ENCODE peak calls at places on chromosomes 12 and 14, in seven cellular contexts. A, N, Q, C, H, X and I are unnamed samples. For H3K9me3 and H3K4me1, the result is how much of the 10 kb centered on the place peaks cover.

GRCh38 chr14:61609885-61610284 is 85.4 kb upstream of the HIF1A start:
- DNase-seq in H (no peak), X (no peak), N (no peak), C (no peak), Q (no peak), A (no peak), I (no peak)

GRCh38 chr14:76584271-76584702 is 177.0 kb upstream of the VASH1 start:
- DNase-seq in X (no peak), N (no peak), C (no peak), H (no peak), A (no peak), Q (peak), I (no peak)

GRCh38 chr12:89346741-89347324 is 5.5 kb downstream of the DUSP6 start:
- DNase-seq in X (no peak), N (no peak), A (no peak), C (no peak), H (no peak), Q (peak), I (no peak)

GRCh38 chr12:103093499-103094106 is 136.1 kb downstream of the ASCL1 start:
- DNase-seq in Q (no peak), A (no peak), X (no peak), N (no peak), H (no peak), C (no peak), I (no peak)

GRCh38 chr12:112714166-112714565 is 77.4 kb upstream of the RPH3A start:
- DNase-seq in N (no peak), A (no peak), Q (no peak), X (no peak), C (no peak), H (no peak), I (no peak)

GRCh38 chr14:26935733-26936132 is 337.9 kb upstream of the NOVA1 start:
- DNase-seq in A (no peak), N (no peak), Q (no peak), C (no peak), X (no peak), H (no peak), I (no peak)

GRCh38 chr12:4250691-4251090 is 22.9 kb upstream of the CCND2 start:
- DNase-seq in N (no peak), A (no peak), C (no peak), X (no peak), H (no peak), Q (no peak), I (no peak)

GRCh38 chr14:73755434-73756014 is 41.3 kb upstream of the PNMA1 start:
- DNase-seq in X (no peak), N (no peak), A (no peak), C (no peak), Q (no peak), H (no peak), I (no peak)

GRCh38 chr12:55188974-55189556 is 31.8 kb upstream of the OR10A7 start:
- DNase-seq in Q (peak), X (no peak), N (peak), H (no peak), A (peak), C (no peak), I (no peak)

GRCh38 chr14:39977198-39977597 is 545.0 kb upstream of the FBXO33 start:
- DNase-seq in N (no peak), H (no peak), C (no peak), X (no peak), A (no peak), Q (no peak), I (no peak)

GRCh38 chr14:92500491-92500941 is 13.1 kb upstream of the RIN3 start:
- DNase-seq in C (no peak), X (no peak), A (no peak), H (peak), Q (no peak), N (no peak), I (no peak)

GRCh38 chr12:63068857-63069442 is 82.1 kb downstream of the AVPR1A start:
- DNase-seq in H (no peak), X (no peak), C (no peak), A (peak), N (no peak), Q (no peak), I (no peak)

GRCh38 chr14:24817638-24818053 is 183.7 kb upstream of the GZMB start:
- DNase-seq in C (no peak), H (no peak), N (no peak), X (no peak), A (no peak), Q (no peak), I (no peak)

GRCh38 chr12:105201389-105201788 is 34.6 kb downstream of the APPL2 start:
- DNase-seq in H (no peak), Q (no peak), X (no peak), C (no peak), A (no peak), N (no peak), I (no peak)

GRCh38 chr12:102478416-102479098 is 1.8 kb downstream of the IGF1 start:
- DNase-seq in N (peak), Q (no peak), A (no peak), C (no peak), H (no peak), X (peak), I (no peak)

GRCh38 chr14:97456497-97456896 is 659.3 kb downstream of the VRK1 start:
- DNase-seq in Q (no peak), A (no peak), X (no peak), H (no peak), C (no peak), N (no peak), I (no peak)

GRCh38 chr12:68175566-68176033 is 16.1 kb upstream of the IFNG start:
- DNase-seq in A (no peak), Q (no peak), C (peak), N (peak), H (no peak), X (peak), I (no peak)

GRCh38 chr12:130439250-130439649 is 101.6 kb downstream of the PIWIL1 start:
- DNase-seq in A (no peak), Q (no peak), X (no peak), N (no peak), H (no peak), C (no peak), I (no peak)

GRCh38 chr12:130438711-130439110 is 101.0 kb downstream of the PIWIL1 start:
- DNase-seq in H (peak), A (no peak), Q (no peak), N (no peak), X (no peak), C (no peak), I (peak)

GRCh38 chr12:130441771-130442760 is 104.4 kb downstream of the PIWIL1 start:
- DNase-seq in H (no peak), X (no peak), C (no peak), A (no peak), N (no peak), Q (no peak), I (no peak)

GRCh38 chr12:130438243-130438620 is 100.5 kb downstream of the PIWIL1 start:
- DNase-seq in N (no peak), H (peak), Q (no peak), X (no peak), C (no peak), A (no peak), I (no peak)

DNA sequence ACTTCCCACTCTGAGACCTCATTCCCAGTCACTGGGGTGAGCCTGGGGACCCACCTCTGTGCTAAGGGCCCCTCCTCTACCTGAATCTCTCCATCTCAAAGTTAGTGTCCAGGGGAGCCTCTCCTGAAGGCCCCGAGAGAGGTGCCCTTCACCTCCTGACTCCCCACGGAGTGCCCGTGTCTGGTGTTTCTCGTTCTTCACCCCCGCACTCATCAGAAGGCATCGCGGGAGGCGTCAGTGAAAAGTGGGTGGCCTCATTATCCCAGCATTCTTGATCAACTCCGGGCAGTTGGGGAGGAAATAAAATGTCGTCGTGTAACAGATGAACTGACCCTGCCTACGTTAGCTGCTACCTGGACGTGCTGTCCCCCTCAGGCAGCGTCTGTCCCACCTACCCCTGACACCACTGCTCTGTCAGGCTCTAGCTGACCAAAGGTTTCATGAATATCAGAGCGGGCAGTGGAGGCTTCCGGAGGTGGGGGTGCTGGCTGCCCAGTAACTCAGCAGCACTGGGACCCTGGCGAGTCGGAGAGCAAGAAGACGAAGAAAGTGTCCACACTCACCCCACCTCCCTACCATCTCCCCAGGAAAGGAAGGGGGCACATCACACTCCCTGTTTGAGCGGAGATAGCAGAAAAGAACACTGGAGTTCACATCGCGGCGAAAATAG is 102.9 kb downstream of the PIWIL1 start:
- DNase-seq in Q (no peak), A (no peak), H (peak), X (no peak), N (no peak), C (no peak), I (no peak)
- H3K9me3 ChIP-seq in Q (under half), A (under half), H (under half), X (under half), N (under half), C (under half), I (under half)

GRCh38 chr12:26283046-26283445 is 87.7 kb downstream of the SSPN start:
- DNase-seq in X (no peak), Q (no peak), C (no peak), N (no peak), A (no peak), H (no peak), I (no peak)

GRCh38 chr12:26282339-26282945 is 87.1 kb downstream of the SSPN start:
- DNase-seq in X (no peak), A (no peak), N (no peak), Q (no peak), H (no peak), C (no peak), I (no peak)

GRCh38 chr12:26279908-26280307 is 84.5 kb downstream of the SSPN start:
- DNase-seq in N (no peak), A (no peak), C (no peak), H (no peak), X (no peak), Q (no peak), I (no peak)

GRCh38 chr12:26280869-26281268 is 85.5 kb downstream of the SSPN start:
- DNase-seq in C (no peak), A (no peak), H (no peak), X (no peak), N (no peak), Q (no peak), I (no peak)

DNA sequence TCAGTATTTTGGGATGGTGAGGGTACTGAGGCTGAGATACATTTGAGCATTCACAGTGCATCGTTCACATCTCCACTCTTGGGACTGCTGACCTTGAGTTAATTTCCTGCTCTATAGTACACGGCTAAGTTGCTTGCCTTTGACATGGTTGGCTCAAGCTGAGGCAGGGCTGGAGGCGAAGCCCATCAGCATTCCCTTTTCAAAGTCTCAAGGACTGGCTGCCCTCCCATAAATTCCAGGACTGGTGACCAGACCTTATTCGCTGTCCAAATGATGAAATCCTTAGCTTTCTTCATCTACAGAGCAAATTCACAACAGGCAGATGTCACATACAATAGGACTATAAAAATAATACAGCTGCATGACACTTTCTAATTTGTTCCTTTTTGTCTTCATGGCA is 85.9 kb downstream of the SSPN start:
- DNase-seq in H (no peak), N (no peak), C (no peak), Q (no peak), A (no peak), X (no peak), I (peak)
- H3K4me1 ChIP-seq in H (under half), N (under half), C (under half), Q (under half), A (under half), X (under half), I (under half)

DNA sequence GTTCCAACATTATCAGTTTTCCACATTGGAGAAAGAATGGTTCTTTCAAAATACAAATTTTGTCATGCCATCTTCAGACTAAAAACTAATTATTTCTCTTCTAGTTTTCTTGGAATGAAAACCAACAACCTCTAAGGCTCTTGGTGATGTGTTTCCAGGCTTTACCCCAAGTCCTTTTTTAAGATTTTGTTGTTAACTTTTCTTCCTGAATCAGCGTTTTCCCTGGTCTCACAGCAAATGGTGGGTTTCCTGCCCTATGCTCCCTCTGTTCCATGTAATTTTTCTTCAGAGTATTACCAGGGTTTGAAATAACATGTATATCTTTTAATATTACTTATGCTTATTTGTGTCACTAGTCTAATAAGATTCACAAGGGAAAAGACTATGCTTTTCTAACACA is 1311.9 kb downstream of the LRFN5 start:
- DNase-seq in Q (no peak), A (no peak), N (no peak), X (no peak), C (no peak), H (no peak), I (no peak)
- H3K9me3 ChIP-seq in Q (under half), A (under half), N (under half), X (under half), C (under half), H (under half), I (under half)

GRCh38 chr12:76078748-76079147 is 5.7 kb downstream of the NAP1L1 start:
- DNase-seq in Q (no peak), A (no peak), H (no peak), X (no peak), C (no peak), N (no peak), I (no peak)

GRCh38 chr12:76080729-76081415 is 3.6 kb downstream of the NAP1L1 start:
- DNase-seq in N (no peak), A (peak), C (no peak), H (no peak), X (no peak), Q (no peak), I (no peak)

GRCh38 chr12:76081909-76082308 is 2.6 kb downstream of the NAP1L1 start:
- DNase-seq in A (no peak), N (no peak), H (no peak), X (no peak), C (no peak), Q (no peak), I (no peak)

GRCh38 chr12:76083246-76083735 is 1.2 kb downstream of the NAP1L1 start:
- DNase-seq in H (no peak), A (no peak), C (no peak), Q (no peak), X (no peak), N (no peak), I (no peak)

DNA sequence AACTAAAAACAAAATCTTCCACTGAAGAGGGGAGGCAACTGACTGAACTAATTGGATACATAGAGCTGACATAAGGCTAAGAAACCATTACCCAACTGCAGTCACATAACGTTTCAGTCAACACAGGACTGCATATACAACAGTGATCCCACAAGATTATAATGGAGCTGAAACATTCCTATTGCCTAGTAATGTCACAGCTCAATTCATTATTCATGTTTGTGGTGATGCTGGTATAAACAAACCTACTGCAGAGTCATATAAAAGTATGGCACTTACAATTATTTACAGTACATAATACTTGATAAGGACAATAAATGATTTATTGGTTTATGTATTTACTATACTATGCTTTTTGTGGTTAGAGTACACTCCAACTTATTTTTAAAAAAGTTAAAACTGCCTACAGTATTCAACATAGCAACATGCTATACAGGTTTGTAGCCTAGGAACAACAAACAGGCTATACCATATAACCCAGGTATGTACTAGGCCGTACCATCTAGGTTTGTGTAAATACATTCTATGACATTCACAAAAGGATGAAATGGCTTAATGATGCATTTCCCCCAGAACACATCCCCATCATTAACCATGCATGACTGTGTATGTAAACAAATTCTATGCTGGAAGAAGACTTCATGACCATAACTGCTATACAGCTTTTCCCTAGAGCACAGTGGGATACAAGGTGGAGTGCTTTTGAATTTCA is 4.3 kb downstream of the NAP1L1 start:
- DNase-seq in N (no peak), Q (no peak), X (no peak), C (no peak), A (no peak), H (no peak), I (no peak)
- H3K4me1 ChIP-seq in N (under half), Q (under half), X (half or more), C (under half), A (under half), H (under half), I (under half)